ENCODE peak calls at places on chromosome 22, in eight cellular contexts. One of them, this sample, is unnamed.

GRCh38 chr22:49754674-49755590 is 72.7 kb downstream of the BRD1 start:
- DNase-seq in ACHN: no peak
- DNase-seq in OCI-LY7: no peak
- DNase-seq in NCI-H345: no peak
- DNase-seq in progenitor cell of endocrine pancreas: no peak
- DNase-seq in NCI-H1092 treated with DMSO at 0.1 percent for 48 hours: no peak
- DNase-seq in T-helper 2 cell: no peak
- DNase-seq in nephron progenitor cell: no peak
- DNase-seq in this sample: no peak

GRCh38 chr22:30334601-30335000 is 7.9 kb upstream of the TBC1D10A start:
- DNase-seq in NCI-H345: no peak
- DNase-seq in T-helper 2 cell: no peak
- DNase-seq in NCI-H1092 treated with DMSO at 0.1 percent for 48 hours: no peak
- DNase-seq in OCI-LY7: no peak
- DNase-seq in progenitor cell of endocrine pancreas: no peak
- DNase-seq in ACHN: no peak
- DNase-seq in nephron progenitor cell: no peak
- DNase-seq in this sample: no peak

GRCh38 chr22:46574438-46574992 is 37.1 kb upstream of the CELSR1 start:
- DNase-seq in NCI-H345: no peak
- DNase-seq in NCI-H1092 treated with DMSO at 0.1 percent for 48 hours: no peak
- DNase-seq in OCI-LY7: no peak
- DNase-seq in T-helper 2 cell: no peak
- DNase-seq in nephron progenitor cell: no peak
- DNase-seq in ACHN: no peak
- DNase-seq in progenitor cell of endocrine pancreas: no peak
- DNase-seq in this sample: no peak

GRCh38 chr22:27088026-27088425 is 430.6 kb downstream of the MIAT start:
- DNase-seq in OCI-LY7: no peak
- DNase-seq in NCI-H1092 treated with DMSO at 0.1 percent for 48 hours: no peak
- DNase-seq in T-helper 2 cell: no peak
- DNase-seq in NCI-H345: no peak
- DNase-seq in progenitor cell of endocrine pancreas: no peak
- DNase-seq in ACHN: peak
- DNase-seq in nephron progenitor cell: no peak
- DNase-seq in this sample: no peak

GRCh38 chr22:26700462-26700861 is 43.1 kb downstream of the MIAT start:
- DNase-seq in NCI-H345: no peak
- DNase-seq in ACHN: no peak
- DNase-seq in progenitor cell of endocrine pancreas: no peak
- DNase-seq in NCI-H1092 treated with DMSO at 0.1 percent for 48 hours: no peak
- DNase-seq in nephron progenitor cell: no peak
- DNase-seq in OCI-LY7: no peak
- DNase-seq in T-helper 2 cell: no peak
- DNase-seq in this sample: no peak

GRCh38 chr22:23754980-23755636 is 883 bp upstream of the VPREB3 start:
- DNase-seq in T-helper 2 cell: no peak
- DNase-seq in ACHN: no peak
- DNase-seq in NCI-H345: peak
- DNase-seq in OCI-LY7: peak
- DNase-seq in progenitor cell of endocrine pancreas: no peak
- DNase-seq in nephron progenitor cell: no peak
- DNase-seq in NCI-H1092 treated with DMSO at 0.1 percent for 48 hours: peak
- DNase-seq in this sample: no peak

GRCh38 chr22:48784701-48785503 is 1042.8 kb downstream of the BRD1 start:
- DNase-seq in NCI-H345: no peak
- DNase-seq in OCI-LY7: no peak
- DNase-seq in T-helper 2 cell: no peak
- DNase-seq in nephron progenitor cell: no peak
- DNase-seq in progenitor cell of endocrine pancreas: no peak
- DNase-seq in NCI-H1092 treated with DMSO at 0.1 percent for 48 hours: no peak
- DNase-seq in ACHN: no peak
- DNase-seq in this sample: no peak

GRCh38 chr22:24505337-24505736 is 10.2 kb downstream of the UPB1 start:
- DNase-seq in OCI-LY7: no peak
- DNase-seq in NCI-H1092 treated with DMSO at 0.1 percent for 48 hours: peak
- DNase-seq in ACHN: no peak
- DNase-seq in progenitor cell of endocrine pancreas: no peak
- DNase-seq in NCI-H345: no peak
- DNase-seq in T-helper 2 cell: no peak
- DNase-seq in nephron progenitor cell: no peak
- DNase-seq in this sample: no peak

GRCh38 chr22:43880743-43881055 is 11.1 kb downstream of the PNPLA5 start:
- DNase-seq in T-helper 2 cell: no peak
- DNase-seq in progenitor cell of endocrine pancreas: no peak
- DNase-seq in NCI-H345: no peak
- DNase-seq in ACHN: no peak
- DNase-seq in nephron progenitor cell: no peak
- DNase-seq in OCI-LY7: no peak
- DNase-seq in NCI-H1092 treated with DMSO at 0.1 percent for 48 hours: no peak
- DNase-seq in this sample: no peak

This sample was measured in effector CD4-positive, alpha-beta T cell.